ENCODE peak calls at places on chromosome 4, in seven cellular contexts. One of them, this sample, is unnamed.

GRCh38 chr4:78056265-78057129 is 626 bp upstream of the FRAS1 start:
- DNase-seq in stomach: peak; percentile 81
- DNase-seq in testis: peak; percentile 81
- DNase-seq in transverse colon: peak; percentile 73
- DNase-seq in NB4: peak; percentile 7
- DNase-seq in H54: no peak
- DNase-seq in heart left ventricle: peak; percentile 79
- DNase-seq in this sample: peak; percentile 3

GRCh38 chr4:1759818-1760223 is 33.3 kb upstream of the FGFR3 start:
- DNase-seq in H54: no peak
- DNase-seq in heart left ventricle: no peak
- DNase-seq in testis: no peak
- DNase-seq in transverse colon: no peak
- DNase-seq in stomach: no peak
- DNase-seq in NB4: no peak
- DNase-seq in this sample: no peak

GRCh38 chr4:17024430-17024829 is 126.0 kb upstream of the LDB2 start:
- DNase-seq in NB4: no peak
- DNase-seq in heart left ventricle: no peak
- DNase-seq in stomach: no peak
- DNase-seq in H54: no peak
- DNase-seq in transverse colon: no peak
- DNase-seq in testis: no peak
- DNase-seq in this sample: no peak

GRCh38 chr4:38177035-38177791 is 217.0 kb downstream of the PTTG2 start:
- DNase-seq in NB4: peak; percentile 77
- DNase-seq in H54: no peak
- DNase-seq in transverse colon: peak; percentile 46
- DNase-seq in heart left ventricle: peak; percentile 47
- DNase-seq in testis: peak; percentile 35
- DNase-seq in stomach: peak; percentile 71
- DNase-seq in this sample: peak; percentile 58

GRCh38 chr4:174332741-174333493 is 49.2 kb downstream of the CEP44 start:
- DNase-seq in H54: no peak
- DNase-seq in heart left ventricle: no peak
- DNase-seq in NB4: no peak
- DNase-seq in transverse colon: no peak
- DNase-seq in testis: no peak
- DNase-seq in stomach: no peak
- DNase-seq in this sample: no peak

GRCh38 chr4:1137850-1138249 is 24.5 kb upstream of the RNF212 start:
- DNase-seq in transverse colon: no peak
- DNase-seq in H54: no peak
- DNase-seq in heart left ventricle: no peak
- DNase-seq in testis: no peak
- DNase-seq in stomach: no peak
- DNase-seq in NB4: peak; percentile 78
- DNase-seq in this sample: no peak

GRCh38 chr4:478373-478772 is 20.6 kb downstream of the ZNF721 start:
- DNase-seq in testis: no peak
- DNase-seq in NB4: peak; percentile 45
- DNase-seq in stomach: no peak
- DNase-seq in H54: no peak
- DNase-seq in transverse colon: no peak
- DNase-seq in heart left ventricle: no peak
- DNase-seq in this sample: no peak

GRCh38 chr4:75101906-75102888 is 169.3 kb downstream of the PARM1 start:
- DNase-seq in NB4: no peak
- DNase-seq in transverse colon: no peak
- DNase-seq in H54: no peak
- DNase-seq in testis: no peak
- DNase-seq in stomach: no peak
- DNase-seq in heart left ventricle: no peak
- DNase-seq in this sample: no peak

GRCh38 chr4:176321589-176321988 is 1.8 kb downstream of the SPCS3 start:
- DNase-seq in NB4: no peak
- DNase-seq in testis: no peak
- DNase-seq in transverse colon: no peak
- DNase-seq in stomach: no peak
- DNase-seq in H54: no peak
- DNase-seq in heart left ventricle: no peak
- DNase-seq in this sample: no peak

GRCh38 chr4:40626183-40626990 is 3.3 kb downstream of the RBM47 start:
- DNase-seq in NB4: no peak
- DNase-seq in H54: no peak
- DNase-seq in stomach: no peak
- DNase-seq in heart left ventricle: no peak
- DNase-seq in testis: peak; percentile 55
- DNase-seq in transverse colon: no peak
- DNase-seq in this sample: no peak

GRCh38 chr4:57234252-57234775 is 124.1 kb upstream of the IGFBP7 start:
- DNase-seq in testis: no peak
- DNase-seq in stomach: no peak
- DNase-seq in transverse colon: no peak
- DNase-seq in H54: no peak
- DNase-seq in NB4: no peak
- DNase-seq in heart left ventricle: no peak
- DNase-seq in this sample: no peak

GRCh38 chr4:91958651-91959050 is 345.1 kb upstream of the GRID2 start:
- DNase-seq in testis: no peak
- DNase-seq in H54: no peak
- DNase-seq in transverse colon: no peak
- DNase-seq in stomach: no peak
- DNase-seq in heart left ventricle: no peak
- DNase-seq in NB4: no peak
- DNase-seq in this sample: no peak

GRCh38 chr4:14916554-14917304 is 85.6 kb upstream of the CPEB2 start:
- DNase-seq in testis: no peak
- DNase-seq in NB4: no peak
- DNase-seq in H54: peak; percentile 3
- DNase-seq in heart left ventricle: peak; percentile 39
- DNase-seq in transverse colon: no peak
- DNase-seq in stomach: no peak
- DNase-seq in this sample: no peak

GRCh38 chr4:98387345-98388017 is 126.3 kb downstream of the RAP1GDS1 start:
- DNase-seq in stomach: no peak
- DNase-seq in H54: no peak
- DNase-seq in transverse colon: no peak
- DNase-seq in NB4: no peak
- DNase-seq in heart left ventricle: no peak
- DNase-seq in testis: no peak
- DNase-seq in this sample: peak; percentile 74

GRCh38 chr4:136650541-136651277 is 881.6 kb downstream of the PCDH18 start:
- DNase-seq in testis: no peak
- DNase-seq in stomach: peak; percentile 49
- DNase-seq in heart left ventricle: no peak
- DNase-seq in transverse colon: no peak
- DNase-seq in NB4: no peak
- DNase-seq in H54: no peak
- DNase-seq in this sample: no peak

GRCh38 chr4:87839309-87839946 is 6.7 kb downstream of the MEPE start:
- DNase-seq in testis: peak; percentile 57
- DNase-seq in stomach: no peak
- DNase-seq in heart left ventricle: no peak
- DNase-seq in NB4: peak; percentile 58
- DNase-seq in transverse colon: no peak
- DNase-seq in H54: no peak
- DNase-seq in this sample: peak; percentile 10

GRCh38 chr4:62225972-62226371 is 1025.8 kb downstream of the ADGRL3 start:
- DNase-seq in transverse colon: no peak
- DNase-seq in NB4: no peak
- DNase-seq in stomach: no peak
- DNase-seq in heart left ventricle: no peak
- DNase-seq in H54: no peak
- DNase-seq in testis: no peak
- DNase-seq in this sample: no peak

GRCh38 chr4:174173360-174173759 is 110.1 kb downstream of the FBXO8 start:
- DNase-seq in H54: no peak
- DNase-seq in heart left ventricle: no peak
- DNase-seq in NB4: no peak
- DNase-seq in testis: no peak
- DNase-seq in transverse colon: no peak
- DNase-seq in stomach: no peak
- DNase-seq in this sample: no peak

GRCh38 chr4:84855774-84856173 is 110.7 kb downstream of the WDFY3 start:
- DNase-seq in transverse colon: no peak
- DNase-seq in testis: peak; percentile 30
- DNase-seq in H54: no peak
- DNase-seq in heart left ventricle: no peak
- DNase-seq in NB4: no peak
- DNase-seq in stomach: no peak
- DNase-seq in this sample: peak; percentile 14

GRCh38 chr4:1360423-1361283 is 13.6 kb downstream of the UVSSA start:
- DNase-seq in testis: peak; percentile 68
- DNase-seq in NB4: no peak
- DNase-seq in H54: no peak
- DNase-seq in heart left ventricle: no peak
- DNase-seq in stomach: no peak
- DNase-seq in transverse colon: no peak
- DNase-seq in this sample: no peak

GRCh38 chr4:25949166-25949748 is 35.2 kb downstream of the SMIM20 start:
- DNase-seq in heart left ventricle: no peak
- DNase-seq in NB4: no peak
- DNase-seq in transverse colon: no peak
- DNase-seq in H54: no peak
- DNase-seq in stomach: no peak
- DNase-seq in testis: no peak
- DNase-seq in this sample: peak; percentile 4

GRCh38 chr4:183398298-183399129 is 45.9 kb upstream of the CDKN2AIP start:
- DNase-seq in NB4: peak; percentile 86
- DNase-seq in H54: no peak
- DNase-seq in heart left ventricle: peak; percentile 63
- DNase-seq in stomach: peak; percentile 74
- DNase-seq in transverse colon: peak; percentile 74
- DNase-seq in testis: peak; percentile 78
- DNase-seq in this sample: peak; percentile 84

GRCh38 chr4:138259801-138260200 is 17.7 kb upstream of the SLC7A11 start:
- DNase-seq in testis: no peak
- DNase-seq in stomach: no peak
- DNase-seq in heart left ventricle: no peak
- DNase-seq in H54: no peak
- DNase-seq in NB4: no peak
- DNase-seq in transverse colon: no peak
- DNase-seq in this sample: no peak

GRCh38 chr4:128354205-128354821 is 66.7 kb upstream of the PGRMC2 start:
- DNase-seq in NB4: no peak
- DNase-seq in testis: no peak
- DNase-seq in transverse colon: peak; percentile 17
- DNase-seq in stomach: peak; percentile 68
- DNase-seq in heart left ventricle: no peak
- DNase-seq in H54: peak; percentile 24
- DNase-seq in this sample: peak; percentile 65

GRCh38 chr4:151013491-151013890 is 1.6 kb downstream of the LRBA start:
- DNase-seq in heart left ventricle: no peak
- DNase-seq in stomach: no peak
- DNase-seq in transverse colon: no peak
- DNase-seq in H54: no peak
- DNase-seq in testis: no peak
- DNase-seq in NB4: no peak
- DNase-seq in this sample: peak; percentile 44

GRCh38 chr4:151013944-151014343 is 1.1 kb downstream of the LRBA start:
- DNase-seq in NB4: no peak
- DNase-seq in testis: no peak
- DNase-seq in stomach: no peak
- DNase-seq in heart left ventricle: no peak
- DNase-seq in H54: no peak
- DNase-seq in transverse colon: no peak
- DNase-seq in this sample: peak; percentile 58

GRCh38 chr4:151014521-151015457 is at the start of gene LRBA:
- DNase-seq in stomach: peak; percentile 87
- DNase-seq in transverse colon: peak; percentile 91
- DNase-seq in heart left ventricle: peak; percentile 69
- DNase-seq in H54: peak; percentile 38
- DNase-seq in testis: peak; percentile 88
- DNase-seq in NB4: peak; percentile 79
- DNase-seq in this sample: peak; percentile 84

GRCh38 chr4:151012836-151013235 is 2.2 kb downstream of the LRBA start:
- DNase-seq in NB4: no peak
- DNase-seq in heart left ventricle: no peak
- DNase-seq in H54: no peak
- DNase-seq in transverse colon: peak; percentile 51
- DNase-seq in stomach: peak; percentile 48
- DNase-seq in testis: no peak
- DNase-seq in this sample: peak; percentile 26

GRCh38 chr4:151015458-151016344 is 617 bp upstream of the LRBA start:
- DNase-seq in H54: peak; percentile 61
- DNase-seq in transverse colon: peak; percentile 82
- DNase-seq in stomach: peak; percentile 84
- DNase-seq in heart left ventricle: peak; percentile 68
- DNase-seq in NB4: peak; percentile 81
- DNase-seq in testis: peak; percentile 81
- DNase-seq in this sample: peak; percentile 92
- TF ChIP-seq POLR2A in H54: peak; percentile 95
- TF ChIP-seq POLR2A in transverse colon: peak; percentile 85
- TF ChIP-seq POLR2A in stomach: no peak
- TF ChIP-seq POLR2A in heart left ventricle: no peak
- TF ChIP-seq POLR2A in NB4: peak; percentile 89
- TF ChIP-seq POLR2A in testis: no peak
- TF ChIP-seq POLR2A in this sample: peak; percentile 94

DNA sequence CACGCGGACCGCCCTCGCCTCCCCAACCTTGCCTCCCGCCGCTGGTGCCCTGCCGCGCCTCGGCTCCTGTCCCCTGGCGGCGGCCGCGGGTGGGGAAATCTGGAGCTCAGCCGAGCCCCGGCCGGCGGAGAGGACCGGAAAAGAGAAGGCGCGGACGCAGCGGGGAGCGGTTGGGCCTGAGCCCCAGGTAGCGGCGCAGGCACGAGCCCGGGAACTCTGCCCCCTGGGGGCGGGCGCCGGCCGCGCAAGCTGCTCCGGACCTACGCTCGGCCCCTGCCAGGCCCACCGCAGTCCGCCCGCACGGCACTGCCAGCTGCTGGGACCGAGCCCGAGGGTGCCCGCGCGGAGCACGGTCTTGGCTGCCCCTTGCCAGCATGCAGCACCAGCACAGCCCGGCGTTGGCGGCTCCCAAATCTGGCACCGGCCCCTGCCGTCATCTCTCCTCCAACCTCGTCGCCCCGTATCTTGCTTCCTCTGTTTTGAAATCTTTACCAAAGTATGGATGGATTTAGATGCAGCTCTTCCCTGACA is at the start of gene PRSS12:
- DNase-seq in testis: peak; percentile 83
- DNase-seq in heart left ventricle: peak; percentile 21
- DNase-seq in H54: peak; percentile 75
- DNase-seq in stomach: peak; percentile 77
- DNase-seq in NB4: peak; percentile 91
- DNase-seq in transverse colon: peak; percentile 85
- DNase-seq in this sample: peak; percentile 61
- TF ChIP-seq POLR2A in testis: no peak
- TF ChIP-seq POLR2A in heart left ventricle: no peak
- TF ChIP-seq POLR2A in H54: peak; percentile 15
- TF ChIP-seq POLR2A in stomach: no peak
- TF ChIP-seq POLR2A in NB4: no peak
- TF ChIP-seq POLR2A in transverse colon: no peak
- TF ChIP-seq POLR2A in this sample: no peak

GRCh38 chr4:139454111-139454600 is at the start of gene RAB33B:
- DNase-seq in H54: no peak
- DNase-seq in stomach: no peak
- DNase-seq in NB4: no peak
- DNase-seq in transverse colon: no peak
- DNase-seq in heart left ventricle: no peak
- DNase-seq in testis: no peak
- DNase-seq in this sample: no peak
- TF ChIP-seq POLR2A in H54: peak; percentile 53
- TF ChIP-seq POLR2A in stomach: no peak
- TF ChIP-seq POLR2A in NB4: peak; percentile 28
- TF ChIP-seq POLR2A in transverse colon: peak; percentile 90
- TF ChIP-seq POLR2A in heart left ventricle: no peak
- TF ChIP-seq POLR2A in testis: peak; percentile 11
- TF ChIP-seq POLR2A in this sample: no peak

GRCh38 chr4:48016141-48017107 is at the start of the genes CNGA1 and NIPAL1:
- DNase-seq in H54: peak; percentile 29
- DNase-seq in stomach: peak; percentile 90
- DNase-seq in heart left ventricle: peak; percentile 61
- DNase-seq in testis: peak; percentile 90
- DNase-seq in NB4: peak; percentile 73
- DNase-seq in transverse colon: peak; percentile 92
- DNase-seq in this sample: peak; percentile 78
- TF ChIP-seq POLR2A in H54: no peak
- TF ChIP-seq POLR2A in stomach: no peak
- TF ChIP-seq POLR2A in heart left ventricle: no peak
- TF ChIP-seq POLR2A in testis: no peak
- TF ChIP-seq POLR2A in NB4: no peak
- TF ChIP-seq POLR2A in transverse colon: peak; percentile 93
- TF ChIP-seq POLR2A in this sample: no peak